ENCODE peak calls at places on chromosomes 2 and 18, in five cellular contexts. One of them, this sample, is unnamed.

GRCh38 chr2:75431757-75432156 is 129.0 kb downstream of the EVA1A start:
- DNase-seq in GM12892: no peak
- DNase-seq in HepG2: no peak
- DNase-seq in H1: no peak
- DNase-seq in K562: no peak
- DNase-seq in this sample: no peak

GRCh38 chr2:180015951-180016709 is 9.0 kb upstream of the CWC22 start:
- DNase-seq in HepG2: no peak
- DNase-seq in K562: no peak
- DNase-seq in H1: no peak
- DNase-seq in GM12892: no peak
- DNase-seq in this sample: no peak

GRCh38 chr2:31414601-31415241 is at the start of gene XDH:
- DNase-seq in H1: no peak
- DNase-seq in GM12892: no peak
- DNase-seq in K562: no peak
- DNase-seq in HepG2: no peak
- DNase-seq in this sample: no peak

GRCh38 chr2:79982445-79982844 is 322.1 kb downstream of the LRRTM1 start:
- DNase-seq in GM12892: no peak
- DNase-seq in K562: peak; percentile 33
- DNase-seq in HepG2: peak; percentile 18
- DNase-seq in H1: peak; percentile 73
- DNase-seq in this sample: no peak

GRCh38 chr2:88090446-88091283 is 23.0 kb downstream of the SMYD1 start:
- DNase-seq in H1: no peak
- DNase-seq in HepG2: no peak
- DNase-seq in GM12892: no peak
- DNase-seq in K562: no peak
- DNase-seq in this sample: no peak

GRCh38 chr2:168599738-168600137 is 143.7 kb downstream of the CERS6 start:
- DNase-seq in GM12892: no peak
- DNase-seq in HepG2: no peak
- DNase-seq in H1: no peak
- DNase-seq in K562: no peak
- DNase-seq in this sample: no peak

GRCh38 chr2:175366814-175367213 is 185.3 kb upstream of the ATP5MC3 start:
- DNase-seq in H1: peak; percentile 53
- DNase-seq in K562: peak; percentile 59
- DNase-seq in HepG2: peak; percentile 53
- DNase-seq in GM12892: peak; percentile 4
- DNase-seq in this sample: peak; percentile 1

GRCh38 chr2:218229239-218229638 is 12.2 kb downstream of the ARPC2 start:
- DNase-seq in GM12892: peak; percentile 34
- DNase-seq in HepG2: no peak
- DNase-seq in H1: no peak
- DNase-seq in K562: no peak
- DNase-seq in this sample: peak; percentile 42

GRCh38 chr2:45264227-45265225 is 255.3 kb upstream of the SIX2 start:
- DNase-seq in H1: peak; percentile 27
- DNase-seq in HepG2: no peak
- DNase-seq in GM12892: no peak
- DNase-seq in K562: no peak
- DNase-seq in this sample: no peak

GRCh38 chr2:84276585-84277255 is 182.4 kb downstream of the SUCLG1 start:
- DNase-seq in GM12892: no peak
- DNase-seq in K562: no peak
- DNase-seq in H1: no peak
- DNase-seq in HepG2: no peak
- DNase-seq in this sample: no peak

GRCh38 chr2:206783718-206784117 is 18.3 kb downstream of the FASTKD2 start:
- DNase-seq in H1: no peak
- DNase-seq in GM12892: no peak
- DNase-seq in K562: peak; percentile 26
- DNase-seq in HepG2: peak; percentile 22
- DNase-seq in this sample: no peak

GRCh38 chr18:60568211-60568610 is 195.6 kb upstream of the MC4R start:
- DNase-seq in GM12892: no peak
- DNase-seq in HepG2: no peak
- DNase-seq in H1: no peak
- DNase-seq in K562: no peak
- DNase-seq in this sample: no peak

GRCh38 chr2:75556679-75557366 is 3.9 kb downstream of the EVA1A start:
- DNase-seq in GM12892: no peak
- DNase-seq in HepG2: peak; percentile 44
- DNase-seq in K562: no peak
- DNase-seq in H1: no peak
- DNase-seq in this sample: no peak

GRCh38 chr18:9048808-9049494 is 53.5 kb upstream of the NDUFV2 start:
- DNase-seq in GM12892: no peak
- DNase-seq in HepG2: no peak
- DNase-seq in K562: no peak
- DNase-seq in H1: no peak
- DNase-seq in this sample: no peak

GRCh38 chr2:46825958-46826897 is 89.4 kb downstream of the MCFD2 start:
- DNase-seq in GM12892: no peak
- DNase-seq in H1: no peak
- DNase-seq in HepG2: no peak
- DNase-seq in K562: no peak
- DNase-seq in this sample: no peak

GRCh38 chr18:2961828-2962227 is 51.1 kb downstream of the LPIN2 start:
- DNase-seq in GM12892: no peak
- DNase-seq in H1: no peak
- DNase-seq in HepG2: no peak
- DNase-seq in K562: no peak
- DNase-seq in this sample: no peak

GRCh38 chr2:158747346-158747745 is 47.8 kb upstream of the DAPL1 start:
- DNase-seq in GM12892: no peak
- DNase-seq in K562: no peak
- DNase-seq in HepG2: no peak
- DNase-seq in H1: no peak
- DNase-seq in this sample: no peak

GRCh38 chr2:206802654-206803514 is 37.5 kb downstream of the FASTKD2 start:
- DNase-seq in GM12892: no peak
- DNase-seq in H1: peak; percentile 55
- DNase-seq in HepG2: no peak
- DNase-seq in K562: no peak
- DNase-seq in this sample: no peak

GRCh38 chr2:168436840-168437239 is 19.2 kb upstream of the CERS6 start:
- DNase-seq in HepG2: no peak
- DNase-seq in H1: no peak
- DNase-seq in K562: no peak
- DNase-seq in GM12892: no peak
- DNase-seq in this sample: no peak

GRCh38 chr2:184920451-184920965 is 322.2 kb downstream of the ZNF804A start:
- DNase-seq in HepG2: no peak
- DNase-seq in K562: no peak
- DNase-seq in GM12892: no peak
- DNase-seq in H1: no peak
- DNase-seq in this sample: no peak

GRCh38 chr2:240597054-240597418 is 10.5 kb downstream of the CAPN10 start:
- DNase-seq in K562: no peak
- DNase-seq in HepG2: no peak
- DNase-seq in GM12892: no peak
- DNase-seq in H1: no peak
- DNase-seq in this sample: no peak
- TF ChIP-seq POLR2A in K562: no peak
- TF ChIP-seq POLR2A in HepG2: no peak
- TF ChIP-seq POLR2A in GM12892: no peak
- TF ChIP-seq POLR2A in H1: no peak
- TF ChIP-seq POLR2A in this sample: no peak

DNA sequence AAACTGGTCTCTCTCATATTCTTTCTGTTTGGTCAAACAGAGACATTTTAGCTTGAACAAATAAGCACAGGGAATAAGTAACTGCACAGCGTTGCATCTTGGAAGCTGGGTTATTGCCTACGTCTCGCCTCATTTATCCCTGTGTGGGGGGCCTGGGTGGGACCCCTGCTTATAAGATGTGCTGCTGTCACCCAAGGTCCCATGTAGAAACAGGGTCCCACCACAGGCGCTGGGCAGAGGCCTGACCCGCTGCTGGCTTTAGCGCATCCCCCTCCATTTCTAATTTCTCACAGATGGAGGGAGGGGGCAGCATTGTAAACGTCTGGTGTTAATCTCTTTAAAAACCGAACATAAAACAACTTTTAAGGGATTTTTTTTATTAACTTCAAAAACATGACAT is 207.8 kb downstream of the HDAC4 start:
- DNase-seq in H1: no peak
- DNase-seq in K562: no peak
- DNase-seq in HepG2: no peak
- DNase-seq in GM12892: no peak
- DNase-seq in this sample: no peak
- TF ChIP-seq TAF1 in H1: no peak
- TF ChIP-seq TAF1 in K562: no peak
- TF ChIP-seq TAF1 in HepG2: no peak
- TF ChIP-seq TAF1 in GM12892: no peak
- TF ChIP-seq TAF1 in this sample: no peak

GRCh38 chr2:238059505-238059904 is 1.3 kb upstream of the SCLY start:
- DNase-seq in K562: no peak
- DNase-seq in HepG2: no peak
- DNase-seq in H1: no peak
- DNase-seq in GM12892: no peak
- DNase-seq in this sample: no peak

GRCh38 chr2:238053195-238053776 is 7.5 kb upstream of the SCLY start:
- DNase-seq in H1: no peak
- DNase-seq in K562: no peak
- DNase-seq in HepG2: no peak
- DNase-seq in GM12892: no peak
- DNase-seq in this sample: no peak

GRCh38 chr2:238060096-238060541 is 682 bp upstream of the SCLY start:
- DNase-seq in K562: no peak
- DNase-seq in HepG2: no peak
- DNase-seq in GM12892: no peak
- DNase-seq in H1: no peak
- DNase-seq in this sample: no peak

GRCh38 chr2:238060542-238061309 is at the start of gene SCLY:
- DNase-seq in GM12892: peak; percentile 98
- DNase-seq in K562: peak; percentile 96
- DNase-seq in H1: peak; percentile 96
- DNase-seq in HepG2: peak; percentile 97
- DNase-seq in this sample: peak; percentile 99

GRCh38 chr2:238055841-238056240 is 5.0 kb upstream of the SCLY start:
- DNase-seq in K562: no peak
- DNase-seq in H1: no peak
- DNase-seq in GM12892: no peak
- DNase-seq in HepG2: no peak
- DNase-seq in this sample: no peak
- TF ChIP-seq POLR2AphosphoS5 in K562: no peak
- TF ChIP-seq POLR2AphosphoS5 in H1: no peak
- TF ChIP-seq POLR2AphosphoS5 in GM12892: no peak
- TF ChIP-seq POLR2AphosphoS5 in HepG2: no peak
- TF ChIP-seq POLR2AphosphoS5 in this sample: no peak

GRCh38 chr2:28333606-28334526 is 58.8 kb upstream of the FOSL2 start:
- DNase-seq in GM12892: no peak
- DNase-seq in H1: no peak
- DNase-seq in HepG2: no peak
- DNase-seq in K562: no peak
- DNase-seq in this sample: no peak
- TF ChIP-seq POLR2A in GM12892: no peak
- TF ChIP-seq POLR2A in H1: no peak
- TF ChIP-seq POLR2A in HepG2: no peak
- TF ChIP-seq POLR2A in K562: no peak
- TF ChIP-seq POLR2A in this sample: no peak

This sample was measured in GM12891.